ENCODE peak calls at places on chromosomes 12 and 14, in four cellular contexts. S is hepatocyte, W is adrenal gland, T is cardiac muscle cell. A is an unnamed sample.
A peak's percentile ranks its signal among the peaks of the same experiment; 100 is the strongest.

GRCh38 chr12:53173085-53173715 is 7.3 kb upstream of the ZNF740 start:
- DNase-seq in S (no peak), W (no peak), T (no peak), A (no peak)

GRCh38 chr12:109720152-109720855 is 6.7 kb downstream of the FAM222A start:
- DNase-seq in S (no peak), W (peak; percentile 72), T (no peak), A (no peak)

GRCh38 chr12:22858849-22859569 is 234.0 kb downstream of the ETNK1 start:
- DNase-seq in S (peak; percentile 6), W (no peak), T (no peak), A (no peak)

GRCh38 chr14:55881577-55882241 is 236.5 kb upstream of the PELI2 start:
- DNase-seq in S (no peak), W (peak; percentile 14), T (no peak), A (no peak)

GRCh38 chr12:10170199-10170598 is 1.7 kb downstream of the OLR1 start:
- DNase-seq in S (no peak), W (no peak), T (no peak), A (no peak)

GRCh38 chr12:22101749-22102243 is 55.8 kb downstream of the CMAS start:
- DNase-seq in S (no peak), W (peak; percentile 40), T (no peak), A (peak; percentile 45)

GRCh38 chr14:80055912-80056801 is 155.1 kb downstream of the DIO2 start:
- DNase-seq in S (peak; percentile 69), W (peak; percentile 41), T (peak; percentile 57), A (no peak)

GRCh38 chr14:59275668-59276067 is 87.2 kb downstream of the DAAM1 start:
- DNase-seq in S (peak; percentile 32), W (no peak), T (no peak), A (no peak)

GRCh38 chr12:24499151-24500146 is 449.5 kb downstream of the BCAT1 start:
- DNase-seq in S (peak; percentile 9), W (no peak), T (no peak), A (no peak)

GRCh38 chr12:93098077-93098476 is 169.0 kb upstream of the EEA1 start:
- DNase-seq in S (peak; percentile 58), W (peak; percentile 64), T (peak; percentile 57), A (peak; percentile 81)

GRCh38 chr12:79019672-79020071 is 155.1 kb downstream of the SYT1 start:
- DNase-seq in S (no peak), W (no peak), T (no peak), A (no peak)

GRCh38 chr14:70907996-70908917 is 998 bp downstream of the PCNX1 start:
- DNase-seq in S (peak; percentile 63), W (peak; percentile 92), T (peak; percentile 62), A (no peak)

GRCh38 chr12:93573552-93574223 is 1.2 kb downstream of the SOCS2 start:
- DNase-seq in S (peak; percentile 20), W (peak; percentile 18), T (no peak), A (no peak)

GRCh38 chr12:50686976-50687375 is 76.9 kb upstream of the ATF1 start:
- DNase-seq in S (no peak), W (no peak), T (no peak), A (no peak)

GRCh38 chr12:47080725-47081502 is 1.2 kb upstream of the AMIGO2 start:
- DNase-seq in S (peak; percentile 56), W (peak; percentile 75), T (peak; percentile 10), A (peak; percentile 66)

GRCh38 chr14:61502459-61503093 is 181.2 kb downstream of the PRKCH start:
- DNase-seq in S (no peak), W (no peak), T (no peak), A (no peak)

GRCh38 chr12:130044991-130045621 is 117.2 kb upstream of the FZD10 start:
- DNase-seq in S (peak; percentile 64), W (no peak), T (peak; percentile 29), A (no peak)

GRCh38 chr14:26017270-26017669 is 580.6 kb downstream of the NOVA1 start:
- DNase-seq in S (no peak), W (no peak), T (no peak), A (no peak)

GRCh38 chr14:31895206-31895605 is 181.9 kb upstream of the ARHGAP5 start:
- DNase-seq in S (peak; percentile 26), W (no peak), T (no peak), A (no peak)

GRCh38 chr14:53441789-53442188 is 288.7 kb upstream of the DDHD1 start:
- DNase-seq in S (no peak), W (no peak), T (no peak), A (no peak)

GRCh38 chr14:22570132-22570949 is 18.7 kb downstream of the DAD1 start:
- DNase-seq in S (peak; percentile 92), W (peak; percentile 85), T (peak; percentile 86), A (no peak)

GRCh38 chr14:93997082-93997481 is at the start of gene CCDC197:
- DNase-seq in S (no peak), W (peak; percentile 13), T (no peak), A (no peak)

GRCh38 chr14:92651793-92652382 is 96.5 kb downstream of the LGMN start:
- DNase-seq in S (no peak), W (peak; percentile 53), T (no peak), A (peak; percentile 86)

GRCh38 chr14:65042731-65043372 is 56.2 kb downstream of the FNTB start:
- DNase-seq in S (no peak), W (peak; percentile 17), T (no peak), A (peak; percentile 63)

GRCh38 chr12:92094751-92095161 is 50.9 kb downstream of the BTG1 start:
- DNase-seq in S (no peak), W (no peak), T (no peak), A (no peak)

GRCh38 chr12:48903982-48904411 is 21.3 kb downstream of the FKBP11 start:
- DNase-seq in S (peak; percentile 92), W (peak; percentile 80), T (peak; percentile 95), A (peak; percentile 51)

GRCh38 chr12:53325539-53326061 is 4.2 kb upstream of the AAAS start:
- DNase-seq in S (no peak), W (peak; percentile 59), T (peak; percentile 37), A (no peak)

GRCh38 chr12:51403159-51403558 is 12.0 kb upstream of the GALNT6 start:
- DNase-seq in S (no peak), W (no peak), T (no peak), A (no peak)

GRCh38 chr14:54299393-54300363 is 97.1 kb upstream of the CDKN3 start:
- DNase-seq in S (no peak), W (no peak), T (no peak), A (no peak)

GRCh38 chr12:26564391-26564790 is 268.6 kb downstream of the ITPR2 start:
- DNase-seq in S (no peak), W (no peak), T (no peak), A (no peak)

GRCh38 chr14:86790408-86791364 is 1202.3 kb downstream of the GALC start:
- DNase-seq in S (peak; percentile 19), W (no peak), T (no peak), A (no peak)

DNA sequence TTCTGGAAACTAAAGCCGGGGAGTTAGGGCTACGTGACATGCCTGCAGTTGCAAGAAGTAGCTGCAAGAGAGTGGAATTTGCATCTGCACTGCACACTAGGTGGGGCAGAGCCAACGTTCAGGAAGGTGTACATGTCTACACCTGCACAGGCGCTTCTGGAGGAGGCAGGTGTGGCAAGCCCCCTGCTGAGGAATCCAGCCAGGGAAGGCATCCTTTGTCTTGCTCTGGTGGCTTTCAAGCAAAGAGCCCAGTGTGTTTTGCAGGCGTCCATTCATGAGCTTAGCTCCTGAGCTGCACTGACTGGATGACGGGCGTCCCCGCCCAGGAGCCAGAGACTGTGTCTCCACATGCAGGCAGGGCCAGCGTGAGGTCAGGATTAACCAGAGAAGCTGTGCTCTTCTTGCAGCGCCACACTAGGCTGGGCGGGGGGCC is 116.3 kb downstream of the ZFP36L1 start:
- DNase-seq in S (peak; percentile 50), W (no peak), T (no peak), A (peak; percentile 21)
- TF ChIP-seq CTCF in S (no peak), W (no peak), T (no peak), A (no peak)

GRCh38 chr12:65121049-65121955 is at the start of gene WIF1:
- DNase-seq in S (peak; percentile 55), W (peak; percentile 5), T (peak; percentile 50), A (no peak)
- TF ChIP-seq CTCF in S (peak; percentile 52), W (no peak), T (peak; percentile 33), A (peak; percentile 36)

GRCh38 chr12:102976609-102977280 is 19.3 kb downstream of the ASCL1 start:
- DNase-seq in S (no peak), W (no peak), T (no peak), A (no peak)
- TF ChIP-seq CTCF in S (no peak), W (no peak), T (no peak), A (no peak)

GRCh38 chr14:38608244-38608643 is 352.4 kb upstream of the CLEC14A start:
- DNase-seq in S (no peak), W (no peak), T (no peak), A (no peak)

DNA sequence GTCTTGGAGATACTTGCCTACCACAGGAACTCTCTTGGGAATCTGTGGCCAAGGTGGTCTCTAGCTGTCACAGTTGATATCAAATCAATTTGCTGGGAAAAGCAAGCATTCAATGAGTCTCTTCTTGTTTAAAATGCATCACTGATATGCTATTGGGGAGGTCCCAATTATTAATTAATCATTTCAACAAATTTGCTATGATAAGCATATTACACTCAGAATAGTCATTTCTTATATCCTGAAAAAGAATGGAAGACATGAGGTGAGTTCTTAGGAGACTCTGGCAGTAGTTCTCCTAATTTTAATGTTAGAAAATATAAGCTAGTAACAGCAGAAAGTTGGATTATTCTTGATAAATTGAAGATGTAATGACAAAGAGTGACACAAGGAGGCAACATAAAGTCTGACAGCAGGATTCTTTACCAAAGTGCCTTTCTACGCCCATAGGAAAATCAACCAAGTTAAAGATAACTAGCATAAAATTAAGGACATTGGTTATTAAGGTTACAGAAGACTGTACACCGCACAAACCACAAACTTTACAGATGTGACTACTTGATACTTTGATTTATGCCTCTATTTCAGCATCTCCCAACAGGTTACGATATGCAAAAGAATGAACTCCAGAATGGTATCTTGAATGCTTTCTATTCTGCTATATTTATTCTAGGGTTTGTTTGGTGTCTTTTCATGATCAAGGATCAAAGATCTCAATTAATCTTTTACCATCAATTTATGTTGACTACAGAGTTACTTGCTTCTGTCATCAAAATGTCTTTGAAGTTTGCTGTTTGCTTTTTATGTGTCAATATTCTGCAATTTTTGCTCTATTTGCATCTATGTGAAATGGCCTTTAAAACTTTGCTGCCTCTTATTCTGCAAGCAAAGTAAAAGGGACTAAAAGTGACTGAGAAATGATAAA is 349.6 kb upstream of the CLEC14A start:
- DNase-seq in S (no peak), W (no peak), T (no peak), A (no peak)
- TF ChIP-seq CTCF in S (peak; percentile 27), W (no peak), T (no peak), A (no peak)

GRCh38 chr12:75807494-75807893 is 224.1 kb downstream of the PHLDA1 start:
- DNase-seq in S (no peak), W (no peak), T (no peak), A (no peak)
- TF ChIP-seq CTCF in S (no peak), W (no peak), T (no peak), A (no peak)